ENCODE peak calls at places on chromosome 3, in seven cellular contexts. G, D, L, X, N, F and U are unnamed samples. For H3K4me1, the result is how much of the 10 kb centered on the place peaks cover.

GRCh38 chr3:113560845-113561623 is 28.7 kb downstream of the SIDT1 start:
- DNase-seq in L (no peak), X (no peak), D (no peak), N (no peak), F (peak), G (peak), U (no peak)

GRCh38 chr3:159828542-159828943 is 160.1 kb upstream of the IL12A start:
- DNase-seq in X (peak), N (no peak), G (peak), L (no peak), D (no peak), F (peak), U (no peak)

GRCh38 chr3:2156244-2156847 is 57.7 kb downstream of the CNTN4 start:
- DNase-seq in F (no peak), N (no peak), L (peak), G (peak), D (no peak), X (peak), U (no peak)

GRCh38 chr3:87076951-87077350 is 86.0 kb upstream of the VGLL3 start:
- DNase-seq in D (no peak), L (no peak), F (peak), G (peak), X (peak), N (no peak), U (no peak)

GRCh38 chr3:52800079-52800478 is 5.5 kb downstream of the ITIH3 start:
- DNase-seq in G (no peak), D (no peak), F (peak), N (no peak), X (no peak), L (no peak), U (no peak)

GRCh38 chr3:49339593-49339946 is 283 bp downstream of the USP4 start:
- DNase-seq in N (peak), X (no peak), G (peak), D (no peak), L (no peak), F (no peak), U (peak)

GRCh38 chr3:67601385-67601784 is 53.0 kb downstream of the SUCLG2 start:
- DNase-seq in F (no peak), N (no peak), G (no peak), D (no peak), X (no peak), L (no peak), U (no peak)

GRCh38 chr3:131303848-131304247 is 77.7 kb upstream of the NUDT16 start:
- DNase-seq in F (peak), X (no peak), D (no peak), L (no peak), N (no peak), G (no peak), U (no peak)

GRCh38 chr3:129855454-129856419 is 37.8 kb downstream of the TMCC1 start:
- DNase-seq in X (peak), F (peak), G (no peak), L (no peak), D (no peak), N (no peak), U (no peak)

GRCh38 chr3:41881233-41881821 is 80.6 kb downstream of the ULK4 start:
- DNase-seq in N (no peak), G (peak), F (peak), D (no peak), X (no peak), L (no peak), U (no peak)

GRCh38 chr3:195546130-195546560 is 3.0 kb upstream of the PPP1R2 start:
- DNase-seq in D (no peak), L (no peak), F (peak), N (peak), X (peak), G (no peak), U (no peak)

GRCh38 chr3:47225310-47225906 is 57.2 kb downstream of the KIF9 start:
- DNase-seq in X (no peak), D (peak), L (no peak), F (peak), N (no peak), G (peak), U (no peak)

GRCh38 chr3:188339410-188340295 is 185.7 kb downstream of the LPP start:
- DNase-seq in N (no peak), L (no peak), G (peak), X (no peak), F (no peak), D (no peak), U (no peak)

DNA sequence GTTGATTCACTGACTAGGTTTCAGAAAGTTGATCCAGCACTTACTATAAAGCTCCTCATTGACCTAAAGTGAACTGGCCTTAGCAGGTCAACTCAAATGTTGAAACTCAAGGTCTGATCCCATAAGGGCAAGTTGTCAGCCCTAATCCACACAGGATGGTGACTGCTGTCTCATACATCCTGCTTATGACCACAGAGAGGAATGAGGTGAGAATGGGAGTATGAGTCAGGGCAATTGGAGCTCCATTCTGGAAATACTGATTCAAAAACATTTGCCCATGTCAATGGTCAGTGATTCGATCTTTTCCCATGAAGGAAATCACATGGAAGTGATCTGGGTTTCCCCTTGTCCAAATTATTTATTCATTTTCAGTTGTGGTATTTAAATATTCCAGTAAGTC is 78.7 kb downstream of the ZNF385D start:
- DNase-seq in F (peak), D (no peak), L (no peak), X (no peak), N (no peak), G (peak), U (no peak)
- H3K27ac ChIP-seq in F (peak), D (no peak), L (no peak), X (no peak), N (no peak), G (no peak), U (no peak)

DNA sequence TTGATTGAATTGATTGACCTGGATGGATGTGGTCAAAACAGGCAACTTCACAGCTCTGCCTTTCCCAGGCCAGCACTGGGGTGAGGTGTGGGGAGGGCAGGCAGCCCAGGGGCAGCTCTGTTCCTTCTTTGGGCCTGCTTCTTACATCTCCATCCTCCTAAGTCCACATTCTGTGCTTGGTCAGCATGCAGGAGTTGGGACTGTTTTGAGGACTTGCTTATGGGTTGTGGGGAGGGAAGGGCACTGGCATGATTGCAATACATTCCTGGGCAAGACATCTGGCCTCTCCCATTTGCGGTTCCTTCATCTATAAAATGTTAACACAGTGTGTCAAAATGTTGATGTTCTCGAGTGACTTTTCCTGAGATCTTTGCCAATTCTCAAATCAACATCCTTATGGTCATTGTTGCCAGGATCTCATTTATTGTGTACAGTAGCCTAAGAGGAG is 84.1 kb downstream of the ST6GAL1 start:
- DNase-seq in D (no peak), X (no peak), L (no peak), F (peak), N (no peak), G (no peak), U (no peak)
- H3K4me1 ChIP-seq in D (under half), X (under half), L (under half), F (under half), N (half or more), G (under half), U (half or more)

GRCh38 chr3:127787966-127788365 is 34.3 kb downstream of the MGLL start:
- DNase-seq in G (no peak), D (no peak), N (no peak), F (no peak), X (no peak), L (no peak), U (no peak)

GRCh38 chr3:127786358-127787070 is 35.8 kb downstream of the MGLL start:
- DNase-seq in X (no peak), L (no peak), G (no peak), F (peak), N (peak), D (peak), U (peak)

GRCh38 chr3:127788436-127788835 is 33.9 kb downstream of the MGLL start:
- DNase-seq in G (no peak), X (no peak), L (no peak), N (no peak), F (no peak), D (no peak), U (no peak)

GRCh38 chr3:127787071-127787490 is 35.2 kb downstream of the MGLL start:
- DNase-seq in N (no peak), D (peak), G (no peak), X (no peak), L (no peak), F (no peak), U (no peak)

GRCh38 chr3:127787556-127787955 is 34.8 kb downstream of the MGLL start:
- DNase-seq in L (no peak), F (no peak), X (no peak), D (no peak), N (no peak), G (no peak), U (no peak)
- H3K27ac ChIP-seq in L (no peak), F (peak), X (no peak), D (no peak), N (peak), G (no peak), U (peak)

GRCh38 chr3:125050486-125051172 is 5.2 kb downstream of the HEG1 start:
- DNase-seq in D (no peak), F (no peak), N (no peak), X (no peak), L (no peak), G (no peak), U (no peak)
- H3K4me1 ChIP-seq in D (under half), F (under half), N (half or more), X (under half), L (under half), G (under half), U (half or more)

GRCh38 chr3:116253511-116253910 is 191.8 kb downstream of the LSAMP start:
- DNase-seq in F (no peak), G (no peak), N (no peak), X (no peak), D (no peak), L (no peak), U (no peak)
- H3K27ac ChIP-seq in F (no peak), G (no peak), N (no peak), X (no peak), D (no peak), L (no peak), U (peak)

GRCh38 chr3:120258009-120258408 is 27.0 kb downstream of the GPR156 start:
- DNase-seq in N (no peak), L (no peak), D (no peak), G (no peak), F (no peak), X (no peak), U (no peak)
- H3K4me1 ChIP-seq in N (under half), L (under half), D (under half), G (under half), F (under half), X (under half), U (under half)

DNA sequence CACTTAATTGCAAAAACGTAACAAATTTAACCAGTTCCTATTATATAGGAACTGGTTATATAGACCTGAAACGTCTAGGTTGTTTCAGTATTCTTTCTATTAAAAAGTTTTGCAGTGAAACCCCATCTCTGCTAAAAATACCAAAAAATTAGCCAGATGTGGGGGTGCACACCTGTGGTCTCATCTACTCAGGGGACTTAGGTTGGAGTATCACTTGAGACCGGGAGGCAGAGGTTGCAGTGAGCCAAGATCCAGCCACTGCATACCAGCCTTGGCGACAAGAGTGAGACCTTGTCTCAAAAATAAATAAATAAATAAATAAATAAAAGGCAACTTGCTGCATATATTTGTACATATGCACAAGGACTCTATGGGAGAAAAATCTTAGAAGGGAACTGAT is 387.0 kb downstream of the TUSC7 start:
- DNase-seq in D (no peak), G (no peak), F (no peak), L (no peak), X (no peak), N (no peak), U (no peak)
- H3K27ac ChIP-seq in D (no peak), G (no peak), F (no peak), L (no peak), X (no peak), N (no peak), U (no peak)

DNA sequence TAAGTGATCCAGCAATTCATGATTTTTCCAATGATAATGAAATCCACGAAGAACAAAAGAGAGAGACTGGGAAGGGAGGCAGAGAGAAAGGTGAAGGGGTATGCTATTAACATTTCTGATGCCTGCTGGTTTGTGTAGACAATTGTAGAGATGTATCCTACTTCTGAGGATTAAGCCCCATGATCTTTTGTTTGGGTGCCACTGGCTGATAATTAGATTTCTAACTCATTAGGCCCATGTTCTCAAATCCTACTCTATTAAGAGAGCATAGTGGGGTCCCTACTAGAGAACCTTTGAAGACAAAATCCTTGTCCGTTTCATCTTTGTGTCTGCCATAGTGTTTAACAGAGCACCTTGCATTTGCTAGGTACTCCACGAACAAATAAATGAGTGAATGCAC is 2.7 kb upstream of the GNB4 start:
- DNase-seq in F (no peak), D (no peak), N (no peak), L (no peak), G (no peak), X (no peak), U (no peak)
- H3K4me1 ChIP-seq in F (under half), D (under half), N (under half), L (under half), G (under half), X (under half), U (under half)